ENCODE peak calls at places on chromosomes 16 and 17, in ten cellular contexts. Z, P, I, D, H, R, T, C, F and J are unnamed samples.

GRCh38 chr16:17369441-17369951 is 101.3 kb downstream of the XYLT1 start:
- DNase-seq in R (no peak), C (peak; percentile 86), T (no peak), D (no peak), F (peak; percentile 64), I (peak; percentile 3), Z (peak; percentile 71), P (no peak), H (peak; percentile 26), J (no peak)

GRCh38 chr16:78576941-78577340 is 477.5 kb downstream of the WWOX start:
- DNase-seq in P (no peak), R (no peak), T (no peak), Z (no peak), H (no peak), D (no peak), F (no peak), C (no peak), I (no peak), J (no peak)

GRCh38 chr17:44310612-44311376 is 2.4 kb downstream of the RUNDC3A start:
- DNase-seq in Z (no peak), P (no peak), D (no peak), I (no peak), R (no peak), C (no peak), F (no peak), H (no peak), T (no peak), J (no peak)

GRCh38 chr17:77717941-77718668 is 240.4 kb upstream of the TNRC6C start:
- DNase-seq in T (no peak), I (no peak), C (no peak), D (no peak), Z (no peak), F (no peak), P (no peak), H (no peak), R (no peak), J (peak; percentile 68)

GRCh38 chr17:78908426-78908825 is 5.4 kb upstream of the CEP295NL start:
- DNase-seq in C (no peak), R (no peak), T (no peak), Z (no peak), F (no peak), P (no peak), I (no peak), H (peak; percentile 89), D (no peak), J (no peak)

GRCh38 chr17:72890711-72891110 is 201.8 kb downstream of the SLC39A11 start:
- DNase-seq in T (no peak), F (no peak), Z (no peak), C (no peak), P (no peak), R (peak; percentile 23), D (no peak), I (no peak), H (no peak), J (no peak)

GRCh38 chr17:78857266-78857665 is 16.7 kb upstream of the USP36 start:
- DNase-seq in C (no peak), I (no peak), H (no peak), R (no peak), Z (no peak), T (no peak), D (no peak), F (no peak), P (no peak), J (no peak)

GRCh38 chr16:49743206-49743470 is 112.8 kb downstream of the ZNF423 start:
- DNase-seq in Z (no peak), F (no peak), C (no peak), H (no peak), I (no peak), P (no peak), D (no peak), R (no peak), T (no peak), J (no peak)

GRCh38 chr17:32102697-32103096 is 39.6 kb upstream of the RHOT1 start:
- DNase-seq in H (no peak), T (no peak), C (no peak), R (peak; percentile 26), Z (no peak), F (no peak), D (no peak), P (no peak), I (no peak), J (no peak)

GRCh38 chr16:80210787-80211186 is 330.0 kb upstream of the DYNLRB2 start:
- DNase-seq in R (no peak), D (peak; percentile 19), F (no peak), P (no peak), T (no peak), H (no peak), Z (no peak), C (no peak), I (no peak), J (no peak)

GRCh38 chr17:62098623-62099231 is 33.6 kb upstream of the MED13 start:
- DNase-seq in Z (no peak), D (no peak), R (no peak), T (no peak), F (no peak), P (no peak), H (no peak), I (no peak), C (no peak), J (no peak)

GRCh38 chr17:66087073-66087472 is 104.9 kb downstream of the CEP112 start:
- DNase-seq in D (no peak), C (no peak), P (no peak), I (no peak), T (no peak), H (no peak), R (peak; percentile 21), F (no peak), Z (no peak), J (no peak)

DNA sequence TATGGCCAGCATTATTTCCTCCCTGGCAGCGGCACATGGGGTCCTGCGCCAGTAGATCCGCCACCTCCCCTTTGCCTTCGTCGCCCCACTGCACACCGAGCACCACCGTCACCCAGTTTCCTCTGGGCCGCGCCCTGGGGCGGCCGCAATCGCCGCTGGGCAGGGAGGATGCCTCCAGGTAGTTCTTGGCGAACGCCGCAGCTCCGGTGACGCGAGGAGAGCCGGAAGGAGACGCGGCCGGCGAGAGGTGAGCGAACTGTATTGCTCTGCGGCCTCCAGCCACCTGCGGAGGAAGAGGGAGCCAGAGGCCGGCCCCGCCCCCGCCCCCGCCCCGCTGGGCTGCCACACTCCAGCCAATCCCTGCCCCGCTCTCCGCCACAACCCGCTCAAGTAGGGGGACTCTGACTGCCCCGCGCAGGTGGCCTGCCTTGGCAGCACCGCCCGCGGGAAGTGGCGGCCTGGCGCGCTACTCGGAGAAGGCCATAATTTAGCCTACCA is 11.8 kb upstream of the SLFN13 start:
- DNase-seq in P (peak; percentile 64), F (peak; percentile 48), I (no peak), Z (no peak), H (peak; percentile 87), C (peak; percentile 81), T (peak; percentile 92), R (no peak), D (peak; percentile 27), J (no peak)
- H3K4me3 ChIP-seq in P (peak overlapping the region; percentile 10), F (no peak overlapping the region), I (no peak overlapping the region), Z (no peak overlapping the region), H (no peak overlapping the region), C (peak overlapping the region; percentile 33), T (no peak overlapping the region), R (no peak overlapping the region), D (peak overlapping the region; percentile 53), J (no peak overlapping the region)

DNA sequence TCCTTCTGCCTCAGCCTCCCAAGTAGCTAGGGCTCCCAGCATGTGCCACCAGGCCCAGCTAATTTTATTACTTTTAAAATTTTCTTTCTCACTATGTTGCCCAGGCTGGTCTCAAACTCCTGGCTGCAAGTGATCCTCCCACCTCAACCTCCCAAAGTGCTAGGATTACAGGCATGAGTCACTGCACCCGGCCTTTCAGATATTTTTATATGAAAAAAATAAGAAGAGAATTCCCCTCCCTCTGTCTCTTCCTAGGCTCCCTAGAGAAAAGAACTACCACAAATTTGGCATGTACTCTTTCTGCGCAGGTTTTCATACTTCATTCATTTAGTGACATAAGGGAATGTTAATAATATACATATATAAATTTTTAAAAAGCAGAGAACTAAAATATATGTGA is 21.7 kb upstream of the SMURF2 start:
- DNase-seq in I (no peak), C (no peak), R (peak; percentile 62), D (no peak), Z (no peak), P (no peak), T (no peak), H (no peak), F (no peak), J (no peak)
- H3K4me1 ChIP-seq in I (peaks cover 19% of the 10 kb centered on the region), C (no peaks in the 10 kb centered on the region), R (peaks cover 29% of the 10 kb centered on the region), D (no peaks in the 10 kb centered on the region), Z (no peaks in the 10 kb centered on the region), P (no peaks in the 10 kb centered on the region), T (peaks cover 9% of the 10 kb centered on the region), H (no peaks in the 10 kb centered on the region), F (no peaks in the 10 kb centered on the region), J (no peaks in the 10 kb centered on the region)

DNA sequence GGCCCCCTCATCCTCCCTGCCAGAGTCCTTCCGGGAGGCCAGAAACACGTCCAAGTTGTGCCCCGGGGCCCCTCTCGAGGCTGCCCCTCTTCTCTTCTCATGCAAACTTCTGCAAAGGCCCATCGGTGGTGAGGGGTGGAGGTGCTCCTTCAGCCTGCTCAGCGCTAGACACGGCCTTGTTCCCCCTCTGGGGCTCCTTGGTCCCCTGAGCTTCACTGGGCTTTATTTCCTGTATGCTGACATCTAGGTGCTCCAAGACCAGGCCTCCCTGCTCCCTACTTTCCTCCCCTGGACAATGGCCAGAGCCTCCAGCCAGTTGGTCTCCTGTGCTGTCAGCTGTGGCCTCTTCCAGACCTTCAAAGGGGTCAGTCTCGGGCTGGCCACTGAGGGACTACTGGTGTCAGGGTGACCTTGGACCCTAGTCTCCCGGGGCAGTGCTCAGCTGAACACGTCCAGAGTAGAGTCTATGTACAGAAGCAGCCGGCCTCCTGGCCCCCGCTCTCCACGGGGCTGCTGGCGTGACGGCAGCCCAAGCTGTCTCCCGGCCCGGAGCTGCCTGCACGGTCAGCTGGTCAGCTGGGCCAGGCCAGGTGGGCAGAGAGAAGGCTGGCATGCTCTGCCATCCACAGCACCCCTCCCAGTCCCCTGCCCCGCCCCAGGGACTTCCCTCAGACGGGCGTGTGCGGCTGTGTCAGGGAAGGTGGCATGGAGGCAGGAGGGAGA is 1.7 kb upstream of the PRR35 start:
- DNase-seq in F (no peak), H (no peak), D (no peak), Z (no peak), R (no peak), C (no peak), T (no peak), I (no peak), P (no peak), J (no peak)
- H3K27me3 ChIP-seq in F (peaks cover 26% of the 10 kb centered on the region), H (no peaks in the 10 kb centered on the region), D (peaks cover 15% of the 10 kb centered on the region), Z (no peaks in the 10 kb centered on the region), R (peaks cover 48% of the 10 kb centered on the region), C (no peaks in the 10 kb centered on the region), T (peaks cover 30% of the 10 kb centered on the region), I (peaks cover 14% of the 10 kb centered on the region), P (peaks cover 42% of the 10 kb centered on the region), J (peaks cover 47% of the 10 kb centered on the region)

DNA sequence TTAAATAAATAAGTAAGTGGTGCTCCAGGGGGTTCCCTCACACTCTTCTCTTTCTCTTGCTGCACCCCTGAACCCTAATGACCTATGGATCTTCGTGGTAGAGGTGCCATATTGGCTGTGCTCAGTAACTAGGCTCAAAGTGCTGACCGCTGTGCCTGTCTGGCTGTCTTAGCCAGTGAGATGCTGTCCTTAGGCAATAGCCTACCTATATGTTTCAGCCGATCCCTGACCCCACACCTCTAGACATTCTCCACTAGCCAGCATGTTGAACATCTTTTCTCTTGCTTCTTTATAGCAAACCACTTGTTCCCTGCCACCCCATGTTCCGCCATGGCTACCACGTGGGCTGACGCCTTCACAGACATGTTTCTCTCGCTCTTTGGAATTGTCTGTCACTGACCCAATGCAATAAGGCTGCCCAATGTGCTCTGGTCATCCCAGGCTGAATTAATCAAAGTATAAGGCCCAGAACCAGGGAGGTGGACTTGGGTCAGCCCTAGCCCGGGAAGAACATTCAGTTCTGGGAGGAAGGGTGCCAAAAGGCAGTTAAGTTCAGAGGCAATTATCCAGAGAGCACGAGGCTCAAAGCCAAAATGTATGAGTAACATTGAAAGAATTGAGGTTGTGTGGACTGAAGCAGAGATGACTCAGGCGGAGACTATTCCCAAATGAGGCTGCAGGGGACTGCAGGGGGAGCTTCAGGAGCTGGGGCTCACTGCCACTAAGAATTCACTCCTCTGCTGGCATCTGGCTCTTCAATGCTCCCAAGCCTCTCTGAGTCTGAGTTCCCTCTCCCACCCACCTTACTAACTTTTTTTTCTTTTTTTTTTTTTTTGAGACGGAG is 28.7 kb upstream of the TNRC6A start:
- DNase-seq in T (no peak), H (peak; percentile 69), P (no peak), D (peak; percentile 70), I (peak; percentile 94), Z (no peak), F (peak; percentile 75), C (no peak), R (peak; percentile 98), J (no peak)
- H3K4me3 ChIP-seq in T (no peak overlapping the region), H (no peak overlapping the region), P (no peak overlapping the region), D (no peak overlapping the region), I (no peak overlapping the region), Z (no peak overlapping the region), F (no peak overlapping the region), C (no peak overlapping the region), R (no peak overlapping the region), J (no peak overlapping the region)